ENCODE peak calls at places on chromosomes 1 and 21, in nine cellular contexts. One of them, this sample, is unnamed.

GRCh38 chr1:1891349-1892078 is 627 bp upstream of the GNB1 start:
- DNase-seq in CD14-positive monocyte: peak; percentile 65
- DNase-seq in activated naive CD8-positive, alpha-beta T cell treated with anti-CD3 and anti-CD28 coated beads, Interleukin-2, amount 50 U/mL, for 24 hours: peak; percentile 70
- DNase-seq in activated T-helper 9 cell treated with anti-CD3 and anti-CD28 coated beads, Interleukin-2, amount 50 U/mL, for 16 hours: peak; percentile 73
- DNase-seq in NCI-H1092 treated with DMSO at 0.1 percent for 48 hours: peak; percentile 43
- DNase-seq in GM13976: peak; percentile 92
- DNase-seq in HCT116: peak; percentile 15
- DNase-seq in hepatocyte: peak; percentile 81
- DNase-seq in T-cell: peak; percentile 82
- DNase-seq in this sample: peak; percentile 60

GRCh38 chr1:172497230-172497629 is 35.7 kb upstream of the SUCO start:
- DNase-seq in CD14-positive monocyte: no peak
- DNase-seq in activated naive CD8-positive, alpha-beta T cell treated with anti-CD3 and anti-CD28 coated beads, Interleukin-2, amount 50 U/mL, for 24 hours: no peak
- DNase-seq in activated T-helper 9 cell treated with anti-CD3 and anti-CD28 coated beads, Interleukin-2, amount 50 U/mL, for 16 hours: no peak
- DNase-seq in NCI-H1092 treated with DMSO at 0.1 percent for 48 hours: no peak
- DNase-seq in GM13976: no peak
- DNase-seq in HCT116: no peak
- DNase-seq in hepatocyte: peak; percentile 49
- DNase-seq in T-cell: no peak
- DNase-seq in this sample: no peak

GRCh38 chr1:8926707-8927694 is 18.7 kb upstream of the CA6 start:
- DNase-seq in CD14-positive monocyte: no peak
- DNase-seq in activated naive CD8-positive, alpha-beta T cell treated with anti-CD3 and anti-CD28 coated beads, Interleukin-2, amount 50 U/mL, for 24 hours: no peak
- DNase-seq in activated T-helper 9 cell treated with anti-CD3 and anti-CD28 coated beads, Interleukin-2, amount 50 U/mL, for 16 hours: no peak
- DNase-seq in NCI-H1092 treated with DMSO at 0.1 percent for 48 hours: no peak
- DNase-seq in GM13976: no peak
- DNase-seq in HCT116: no peak
- DNase-seq in hepatocyte: no peak
- DNase-seq in T-cell: peak; percentile 31
- DNase-seq in this sample: no peak

GRCh38 chr21:25296239-25296638 is 311.0 kb downstream of the MRPL39 start:
- DNase-seq in CD14-positive monocyte: no peak
- DNase-seq in activated naive CD8-positive, alpha-beta T cell treated with anti-CD3 and anti-CD28 coated beads, Interleukin-2, amount 50 U/mL, for 24 hours: no peak
- DNase-seq in activated T-helper 9 cell treated with anti-CD3 and anti-CD28 coated beads, Interleukin-2, amount 50 U/mL, for 16 hours: no peak
- DNase-seq in NCI-H1092 treated with DMSO at 0.1 percent for 48 hours: no peak
- DNase-seq in GM13976: no peak
- DNase-seq in HCT116: no peak
- DNase-seq in hepatocyte: peak; percentile 24
- DNase-seq in T-cell: no peak
- DNase-seq in this sample: no peak

GRCh38 chr1:59422921-59423575 is 126.2 kb downstream of the FGGY start:
- DNase-seq in CD14-positive monocyte: no peak
- DNase-seq in activated naive CD8-positive, alpha-beta T cell treated with anti-CD3 and anti-CD28 coated beads, Interleukin-2, amount 50 U/mL, for 24 hours: no peak
- DNase-seq in activated T-helper 9 cell treated with anti-CD3 and anti-CD28 coated beads, Interleukin-2, amount 50 U/mL, for 16 hours: no peak
- DNase-seq in NCI-H1092 treated with DMSO at 0.1 percent for 48 hours: no peak
- DNase-seq in GM13976: no peak
- DNase-seq in HCT116: no peak
- DNase-seq in hepatocyte: peak; percentile 57
- DNase-seq in T-cell: no peak
- DNase-seq in this sample: no peak

GRCh38 chr1:41102208-41102607 is 80.7 kb upstream of the SLFNL1 start:
- DNase-seq in CD14-positive monocyte: no peak
- DNase-seq in activated naive CD8-positive, alpha-beta T cell treated with anti-CD3 and anti-CD28 coated beads, Interleukin-2, amount 50 U/mL, for 24 hours: no peak
- DNase-seq in activated T-helper 9 cell treated with anti-CD3 and anti-CD28 coated beads, Interleukin-2, amount 50 U/mL, for 16 hours: no peak
- DNase-seq in NCI-H1092 treated with DMSO at 0.1 percent for 48 hours: peak; percentile 24
- DNase-seq in GM13976: no peak
- DNase-seq in HCT116: no peak
- DNase-seq in hepatocyte: peak; percentile 72
- DNase-seq in T-cell: no peak
- DNase-seq in this sample: no peak

GRCh38 chr1:1599030-1599916 is 662 bp downstream of the FNDC10 start:
- DNase-seq in CD14-positive monocyte: no peak
- DNase-seq in activated naive CD8-positive, alpha-beta T cell treated with anti-CD3 and anti-CD28 coated beads, Interleukin-2, amount 50 U/mL, for 24 hours: peak; percentile 36
- DNase-seq in activated T-helper 9 cell treated with anti-CD3 and anti-CD28 coated beads, Interleukin-2, amount 50 U/mL, for 16 hours: no peak
- DNase-seq in NCI-H1092 treated with DMSO at 0.1 percent for 48 hours: no peak
- DNase-seq in GM13976: peak; percentile 72
- DNase-seq in HCT116: no peak
- DNase-seq in hepatocyte: peak; percentile 56
- DNase-seq in T-cell: peak; percentile 28
- DNase-seq in this sample: no peak

GRCh38 chr1:213914351-213914750 is 73.4 kb upstream of the PROX1 start:
- DNase-seq in CD14-positive monocyte: no peak
- DNase-seq in activated naive CD8-positive, alpha-beta T cell treated with anti-CD3 and anti-CD28 coated beads, Interleukin-2, amount 50 U/mL, for 24 hours: no peak
- DNase-seq in activated T-helper 9 cell treated with anti-CD3 and anti-CD28 coated beads, Interleukin-2, amount 50 U/mL, for 16 hours: no peak
- DNase-seq in NCI-H1092 treated with DMSO at 0.1 percent for 48 hours: no peak
- DNase-seq in GM13976: no peak
- DNase-seq in HCT116: no peak
- DNase-seq in hepatocyte: no peak
- DNase-seq in T-cell: no peak
- DNase-seq in this sample: no peak

GRCh38 chr1:160814856-160815255 is 18.9 kb downstream of the LY9 start:
- DNase-seq in CD14-positive monocyte: no peak
- DNase-seq in activated naive CD8-positive, alpha-beta T cell treated with anti-CD3 and anti-CD28 coated beads, Interleukin-2, amount 50 U/mL, for 24 hours: no peak
- DNase-seq in activated T-helper 9 cell treated with anti-CD3 and anti-CD28 coated beads, Interleukin-2, amount 50 U/mL, for 16 hours: no peak
- DNase-seq in NCI-H1092 treated with DMSO at 0.1 percent for 48 hours: no peak
- DNase-seq in GM13976: no peak
- DNase-seq in HCT116: no peak
- DNase-seq in hepatocyte: no peak
- DNase-seq in T-cell: no peak
- DNase-seq in this sample: no peak

GRCh38 chr1:109482242-109482641 is 1.5 kb upstream of the ATXN7L2 start:
- DNase-seq in CD14-positive monocyte: no peak
- DNase-seq in activated naive CD8-positive, alpha-beta T cell treated with anti-CD3 and anti-CD28 coated beads, Interleukin-2, amount 50 U/mL, for 24 hours: no peak
- DNase-seq in activated T-helper 9 cell treated with anti-CD3 and anti-CD28 coated beads, Interleukin-2, amount 50 U/mL, for 16 hours: no peak
- DNase-seq in NCI-H1092 treated with DMSO at 0.1 percent for 48 hours: no peak
- DNase-seq in GM13976: no peak
- DNase-seq in HCT116: no peak
- DNase-seq in hepatocyte: no peak
- DNase-seq in T-cell: no peak
- DNase-seq in this sample: no peak

GRCh38 chr1:184664042-184664659 is 90.5 kb downstream of the EDEM3 start:
- DNase-seq in CD14-positive monocyte: peak; percentile 60
- DNase-seq in activated naive CD8-positive, alpha-beta T cell treated with anti-CD3 and anti-CD28 coated beads, Interleukin-2, amount 50 U/mL, for 24 hours: peak; percentile 64
- DNase-seq in activated T-helper 9 cell treated with anti-CD3 and anti-CD28 coated beads, Interleukin-2, amount 50 U/mL, for 16 hours: no peak
- DNase-seq in NCI-H1092 treated with DMSO at 0.1 percent for 48 hours: peak; percentile 84
- DNase-seq in GM13976: peak; percentile 85
- DNase-seq in HCT116: peak; percentile 26
- DNase-seq in hepatocyte: peak; percentile 86
- DNase-seq in T-cell: peak; percentile 11
- DNase-seq in this sample: peak; percentile 34

GRCh38 chr1:93869653-93870052 is 9.4 kb downstream of the DNTTIP2 start:
- DNase-seq in CD14-positive monocyte: no peak
- DNase-seq in activated naive CD8-positive, alpha-beta T cell treated with anti-CD3 and anti-CD28 coated beads, Interleukin-2, amount 50 U/mL, for 24 hours: no peak
- DNase-seq in activated T-helper 9 cell treated with anti-CD3 and anti-CD28 coated beads, Interleukin-2, amount 50 U/mL, for 16 hours: no peak
- DNase-seq in NCI-H1092 treated with DMSO at 0.1 percent for 48 hours: no peak
- DNase-seq in GM13976: no peak
- DNase-seq in HCT116: no peak
- DNase-seq in hepatocyte: no peak
- DNase-seq in T-cell: no peak
- DNase-seq in this sample: no peak

GRCh38 chr1:9279172-9279840 is 13.4 kb upstream of the SPSB1 start:
- DNase-seq in CD14-positive monocyte: no peak
- DNase-seq in activated naive CD8-positive, alpha-beta T cell treated with anti-CD3 and anti-CD28 coated beads, Interleukin-2, amount 50 U/mL, for 24 hours: peak; percentile 51
- DNase-seq in activated T-helper 9 cell treated with anti-CD3 and anti-CD28 coated beads, Interleukin-2, amount 50 U/mL, for 16 hours: no peak
- DNase-seq in NCI-H1092 treated with DMSO at 0.1 percent for 48 hours: no peak
- DNase-seq in GM13976: no peak
- DNase-seq in HCT116: no peak
- DNase-seq in hepatocyte: peak; percentile 67
- DNase-seq in T-cell: no peak
- DNase-seq in this sample: no peak

GRCh38 chr1:81217058-81217457 is 583.7 kb upstream of the ADGRL2 start:
- DNase-seq in CD14-positive monocyte: no peak
- DNase-seq in activated naive CD8-positive, alpha-beta T cell treated with anti-CD3 and anti-CD28 coated beads, Interleukin-2, amount 50 U/mL, for 24 hours: no peak
- DNase-seq in activated T-helper 9 cell treated with anti-CD3 and anti-CD28 coated beads, Interleukin-2, amount 50 U/mL, for 16 hours: no peak
- DNase-seq in NCI-H1092 treated with DMSO at 0.1 percent for 48 hours: no peak
- DNase-seq in GM13976: no peak
- DNase-seq in HCT116: no peak
- DNase-seq in hepatocyte: no peak
- DNase-seq in T-cell: no peak
- DNase-seq in this sample: no peak

GRCh38 chr1:208837242-208837641 is 593.1 kb upstream of the PLXNA2 start:
- DNase-seq in CD14-positive monocyte: no peak
- DNase-seq in activated naive CD8-positive, alpha-beta T cell treated with anti-CD3 and anti-CD28 coated beads, Interleukin-2, amount 50 U/mL, for 24 hours: no peak
- DNase-seq in activated T-helper 9 cell treated with anti-CD3 and anti-CD28 coated beads, Interleukin-2, amount 50 U/mL, for 16 hours: no peak
- DNase-seq in NCI-H1092 treated with DMSO at 0.1 percent for 48 hours: peak; percentile 90
- DNase-seq in GM13976: no peak
- DNase-seq in HCT116: no peak
- DNase-seq in hepatocyte: no peak
- DNase-seq in T-cell: no peak
- DNase-seq in this sample: peak; percentile 100

GRCh38 chr1:154812911-154813816 is 56.9 kb downstream of the KCNN3 start:
- DNase-seq in CD14-positive monocyte: no peak
- DNase-seq in activated naive CD8-positive, alpha-beta T cell treated with anti-CD3 and anti-CD28 coated beads, Interleukin-2, amount 50 U/mL, for 24 hours: no peak
- DNase-seq in activated T-helper 9 cell treated with anti-CD3 and anti-CD28 coated beads, Interleukin-2, amount 50 U/mL, for 16 hours: no peak
- DNase-seq in NCI-H1092 treated with DMSO at 0.1 percent for 48 hours: peak; percentile 8
- DNase-seq in GM13976: no peak
- DNase-seq in HCT116: no peak
- DNase-seq in hepatocyte: peak; percentile 32
- DNase-seq in T-cell: no peak
- DNase-seq in this sample: peak; percentile 98

GRCh38 chr1:22282281-22282970 is 139.5 kb upstream of the WNT4 start:
- DNase-seq in CD14-positive monocyte: no peak
- DNase-seq in activated naive CD8-positive, alpha-beta T cell treated with anti-CD3 and anti-CD28 coated beads, Interleukin-2, amount 50 U/mL, for 24 hours: no peak
- DNase-seq in activated T-helper 9 cell treated with anti-CD3 and anti-CD28 coated beads, Interleukin-2, amount 50 U/mL, for 16 hours: no peak
- DNase-seq in NCI-H1092 treated with DMSO at 0.1 percent for 48 hours: no peak
- DNase-seq in GM13976: no peak
- DNase-seq in HCT116: no peak
- DNase-seq in hepatocyte: no peak
- DNase-seq in T-cell: no peak
- DNase-seq in this sample: no peak

GRCh38 chr1:26164036-26164927 is 4.5 kb downstream of the C1orf232 start:
- DNase-seq in CD14-positive monocyte: no peak
- DNase-seq in activated naive CD8-positive, alpha-beta T cell treated with anti-CD3 and anti-CD28 coated beads, Interleukin-2, amount 50 U/mL, for 24 hours: peak; percentile 67
- DNase-seq in activated T-helper 9 cell treated with anti-CD3 and anti-CD28 coated beads, Interleukin-2, amount 50 U/mL, for 16 hours: peak; percentile 33
- DNase-seq in NCI-H1092 treated with DMSO at 0.1 percent for 48 hours: no peak
- DNase-seq in GM13976: peak; percentile 83
- DNase-seq in HCT116: no peak
- DNase-seq in hepatocyte: peak; percentile 79
- DNase-seq in T-cell: peak; percentile 27
- DNase-seq in this sample: no peak

GRCh38 chr1:46689326-46689725 is 17.7 kb downstream of the TEX38 start:
- DNase-seq in CD14-positive monocyte: no peak
- DNase-seq in activated naive CD8-positive, alpha-beta T cell treated with anti-CD3 and anti-CD28 coated beads, Interleukin-2, amount 50 U/mL, for 24 hours: no peak
- DNase-seq in activated T-helper 9 cell treated with anti-CD3 and anti-CD28 coated beads, Interleukin-2, amount 50 U/mL, for 16 hours: no peak
- DNase-seq in NCI-H1092 treated with DMSO at 0.1 percent for 48 hours: no peak
- DNase-seq in GM13976: no peak
- DNase-seq in HCT116: no peak
- DNase-seq in hepatocyte: no peak
- DNase-seq in T-cell: no peak
- DNase-seq in this sample: no peak

GRCh38 chr1:166884040-166884642 is 8.1 kb upstream of the TADA1 start:
- DNase-seq in CD14-positive monocyte: peak; percentile 50
- DNase-seq in activated naive CD8-positive, alpha-beta T cell treated with anti-CD3 and anti-CD28 coated beads, Interleukin-2, amount 50 U/mL, for 24 hours: peak; percentile 47
- DNase-seq in activated T-helper 9 cell treated with anti-CD3 and anti-CD28 coated beads, Interleukin-2, amount 50 U/mL, for 16 hours: no peak
- DNase-seq in NCI-H1092 treated with DMSO at 0.1 percent for 48 hours: peak; percentile 46
- DNase-seq in GM13976: peak; percentile 59
- DNase-seq in HCT116: no peak
- DNase-seq in hepatocyte: peak; percentile 65
- DNase-seq in T-cell: peak; percentile 12
- DNase-seq in this sample: no peak

GRCh38 chr1:179177182-179177581 is 52.3 kb downstream of the ABL2 start:
- DNase-seq in CD14-positive monocyte: no peak
- DNase-seq in activated naive CD8-positive, alpha-beta T cell treated with anti-CD3 and anti-CD28 coated beads, Interleukin-2, amount 50 U/mL, for 24 hours: no peak
- DNase-seq in activated T-helper 9 cell treated with anti-CD3 and anti-CD28 coated beads, Interleukin-2, amount 50 U/mL, for 16 hours: no peak
- DNase-seq in NCI-H1092 treated with DMSO at 0.1 percent for 48 hours: no peak
- DNase-seq in GM13976: no peak
- DNase-seq in HCT116: no peak
- DNase-seq in hepatocyte: no peak
- DNase-seq in T-cell: no peak
- DNase-seq in this sample: no peak

GRCh38 chr1:234478152-234478480 is 863 bp downstream of the TARBP1 start:
- DNase-seq in CD14-positive monocyte: no peak
- DNase-seq in activated naive CD8-positive, alpha-beta T cell treated with anti-CD3 and anti-CD28 coated beads, Interleukin-2, amount 50 U/mL, for 24 hours: peak; percentile 68
- DNase-seq in activated T-helper 9 cell treated with anti-CD3 and anti-CD28 coated beads, Interleukin-2, amount 50 U/mL, for 16 hours: peak; percentile 64
- DNase-seq in NCI-H1092 treated with DMSO at 0.1 percent for 48 hours: peak; percentile 76
- DNase-seq in GM13976: peak; percentile 80
- DNase-seq in HCT116: no peak
- DNase-seq in hepatocyte: peak; percentile 81
- DNase-seq in T-cell: peak; percentile 78
- DNase-seq in this sample: peak; percentile 11

GRCh38 chr1:65866439-65866838 is 73.7 kb downstream of the PDE4B start:
- DNase-seq in CD14-positive monocyte: no peak
- DNase-seq in activated naive CD8-positive, alpha-beta T cell treated with anti-CD3 and anti-CD28 coated beads, Interleukin-2, amount 50 U/mL, for 24 hours: no peak
- DNase-seq in activated T-helper 9 cell treated with anti-CD3 and anti-CD28 coated beads, Interleukin-2, amount 50 U/mL, for 16 hours: no peak
- DNase-seq in NCI-H1092 treated with DMSO at 0.1 percent for 48 hours: no peak
- DNase-seq in GM13976: no peak
- DNase-seq in HCT116: no peak
- DNase-seq in hepatocyte: no peak
- DNase-seq in T-cell: no peak
- DNase-seq in this sample: no peak

GRCh38 chr1:101995984-101996731 is 568 bp downstream of the OLFM3 start:
- DNase-seq in CD14-positive monocyte: no peak
- DNase-seq in activated naive CD8-positive, alpha-beta T cell treated with anti-CD3 and anti-CD28 coated beads, Interleukin-2, amount 50 U/mL, for 24 hours: no peak
- DNase-seq in activated T-helper 9 cell treated with anti-CD3 and anti-CD28 coated beads, Interleukin-2, amount 50 U/mL, for 16 hours: no peak
- DNase-seq in NCI-H1092 treated with DMSO at 0.1 percent for 48 hours: no peak
- DNase-seq in GM13976: no peak
- DNase-seq in HCT116: no peak
- DNase-seq in hepatocyte: peak; percentile 3
- DNase-seq in T-cell: no peak
- DNase-seq in this sample: no peak

GRCh38 chr1:31222176-31222575 is 17.5 kb downstream of the NKAIN1 start:
- DNase-seq in CD14-positive monocyte: no peak
- DNase-seq in activated naive CD8-positive, alpha-beta T cell treated with anti-CD3 and anti-CD28 coated beads, Interleukin-2, amount 50 U/mL, for 24 hours: no peak
- DNase-seq in activated T-helper 9 cell treated with anti-CD3 and anti-CD28 coated beads, Interleukin-2, amount 50 U/mL, for 16 hours: no peak
- DNase-seq in NCI-H1092 treated with DMSO at 0.1 percent for 48 hours: no peak
- DNase-seq in GM13976: no peak
- DNase-seq in HCT116: no peak
- DNase-seq in hepatocyte: no peak
- DNase-seq in T-cell: no peak
- DNase-seq in this sample: no peak

GRCh38 chr1:43671626-43672330 is 21.8 kb downstream of the KDM4A start:
- DNase-seq in CD14-positive monocyte: no peak
- DNase-seq in activated naive CD8-positive, alpha-beta T cell treated with anti-CD3 and anti-CD28 coated beads, Interleukin-2, amount 50 U/mL, for 24 hours: no peak
- DNase-seq in activated T-helper 9 cell treated with anti-CD3 and anti-CD28 coated beads, Interleukin-2, amount 50 U/mL, for 16 hours: no peak
- DNase-seq in NCI-H1092 treated with DMSO at 0.1 percent for 48 hours: no peak
- DNase-seq in GM13976: no peak
- DNase-seq in HCT116: no peak
- DNase-seq in hepatocyte: no peak
- DNase-seq in T-cell: no peak
- DNase-seq in this sample: no peak

GRCh38 chr1:7915826-7916225 is 24.8 kb downstream of the TNFRSF9 start:
- DNase-seq in CD14-positive monocyte: no peak
- DNase-seq in activated naive CD8-positive, alpha-beta T cell treated with anti-CD3 and anti-CD28 coated beads, Interleukin-2, amount 50 U/mL, for 24 hours: peak; percentile 64
- DNase-seq in activated T-helper 9 cell treated with anti-CD3 and anti-CD28 coated beads, Interleukin-2, amount 50 U/mL, for 16 hours: no peak
- DNase-seq in NCI-H1092 treated with DMSO at 0.1 percent for 48 hours: no peak
- DNase-seq in GM13976: no peak
- DNase-seq in HCT116: no peak
- DNase-seq in hepatocyte: no peak
- DNase-seq in T-cell: peak; percentile 36
- DNase-seq in this sample: no peak

GRCh38 chr1:46489638-46490602 is at the start of gene DMBX1:
- DNase-seq in CD14-positive monocyte: no peak
- DNase-seq in activated naive CD8-positive, alpha-beta T cell treated with anti-CD3 and anti-CD28 coated beads, Interleukin-2, amount 50 U/mL, for 24 hours: peak; percentile 47
- DNase-seq in activated T-helper 9 cell treated with anti-CD3 and anti-CD28 coated beads, Interleukin-2, amount 50 U/mL, for 16 hours: no peak
- DNase-seq in NCI-H1092 treated with DMSO at 0.1 percent for 48 hours: no peak
- DNase-seq in GM13976: peak; percentile 72
- DNase-seq in HCT116: peak; percentile 38
- DNase-seq in hepatocyte: peak; percentile 51
- DNase-seq in T-cell: no peak
- DNase-seq in this sample: peak; percentile 13

GRCh38 chr1:68317543-68317942 is 85.2 kb upstream of the WLS start:
- DNase-seq in CD14-positive monocyte: no peak
- DNase-seq in activated naive CD8-positive, alpha-beta T cell treated with anti-CD3 and anti-CD28 coated beads, Interleukin-2, amount 50 U/mL, for 24 hours: no peak
- DNase-seq in activated T-helper 9 cell treated with anti-CD3 and anti-CD28 coated beads, Interleukin-2, amount 50 U/mL, for 16 hours: no peak
- DNase-seq in NCI-H1092 treated with DMSO at 0.1 percent for 48 hours: no peak
- DNase-seq in GM13976: no peak
- DNase-seq in HCT116: no peak
- DNase-seq in hepatocyte: no peak
- DNase-seq in T-cell: no peak
- DNase-seq in this sample: no peak

GRCh38 chr21:44405948-44406872 is 49.1 kb upstream of the LRRC3 start:
- DNase-seq in CD14-positive monocyte: no peak
- DNase-seq in activated naive CD8-positive, alpha-beta T cell treated with anti-CD3 and anti-CD28 coated beads, Interleukin-2, amount 50 U/mL, for 24 hours: no peak
- DNase-seq in activated T-helper 9 cell treated with anti-CD3 and anti-CD28 coated beads, Interleukin-2, amount 50 U/mL, for 16 hours: no peak
- DNase-seq in NCI-H1092 treated with DMSO at 0.1 percent for 48 hours: no peak
- DNase-seq in GM13976: no peak
- DNase-seq in HCT116: no peak
- DNase-seq in hepatocyte: no peak
- DNase-seq in T-cell: no peak
- DNase-seq in this sample: no peak

GRCh38 chr1:153348511-153349362 is at the start of gene PGLYRP4:
- DNase-seq in CD14-positive monocyte: no peak
- DNase-seq in activated naive CD8-positive, alpha-beta T cell treated with anti-CD3 and anti-CD28 coated beads, Interleukin-2, amount 50 U/mL, for 24 hours: no peak
- DNase-seq in activated T-helper 9 cell treated with anti-CD3 and anti-CD28 coated beads, Interleukin-2, amount 50 U/mL, for 16 hours: no peak
- DNase-seq in NCI-H1092 treated with DMSO at 0.1 percent for 48 hours: no peak
- DNase-seq in GM13976: no peak
- DNase-seq in HCT116: peak; percentile 3
- DNase-seq in hepatocyte: no peak
- DNase-seq in T-cell: no peak
- DNase-seq in this sample: no peak

This sample was measured in DMS153.